ENCODE peak calls at places on chromosomes 4 and X, in nine cellular contexts. W is GM18507, Q is heart left ventricle, G is PC-9, D is SHP77, T is lung, I is stromal cell of bone marrow, R is lower leg skin, V is OCI-LY7. L is an unnamed sample.

GRCh38 chrX:139008185-139008584 is 296.7 kb upstream of the FGF13 start:
- DNase-seq in D (no peak), G (no peak), Q (no peak), R (no peak), V (no peak), W (no peak), T (no peak), I (no peak), L (no peak)

GRCh38 chrX:1502241-1502640 is 34.7 kb downstream of the P2RY8 start:
- DNase-seq in T (no peak), D (no peak), Q (no peak), R (no peak), I (no peak), W (no peak), G (no peak), V (peak), L (no peak)

GRCh38 chrX:131366387-131366786 is 77.3 kb upstream of the IGSF1 start:
- DNase-seq in I (peak), D (no peak), T (no peak), V (no peak), G (no peak), Q (no peak), R (no peak), W (no peak), L (no peak)

GRCh38 chr4:130511776-130512175 is 1415.8 kb downstream of the C4orf33 start:
- DNase-seq in D (no peak), Q (no peak), V (no peak), W (no peak), G (no peak), T (no peak), R (no peak), I (no peak), L (no peak)

GRCh38 chr4:165152527-165152926 is 39.9 kb upstream of the TMEM192 start:
- DNase-seq in V (no peak), W (no peak), D (no peak), T (no peak), I (peak), G (no peak), R (peak), Q (no peak), L (no peak)

GRCh38 chrX:20313889-20314288 is 47.2 kb upstream of the RPS6KA3 start:
- DNase-seq in R (no peak), T (no peak), Q (no peak), G (no peak), D (no peak), V (peak), W (no peak), I (no peak), L (no peak)

GRCh38 chr4:107794001-107794400 is 30.7 kb upstream of the SGMS2 start:
- DNase-seq in G (no peak), V (no peak), W (no peak), I (no peak), Q (no peak), D (no peak), R (no peak), T (no peak), L (no peak)

GRCh38 chr4:76251448-76252270 is at the start of gene FAM47E:
- DNase-seq in V (no peak), Q (peak), W (no peak), I (peak), T (peak), D (peak), R (no peak), G (peak), L (no peak)

GRCh38 chr4:6200011-6200921 is at the start of gene JAKMIP1:
- DNase-seq in I (no peak), R (no peak), V (peak), W (peak), D (peak), T (peak), Q (peak), G (no peak), L (no peak)

GRCh38 chr4:75841641-75842520 is 60.4 kb downstream of the PPEF2 start:
- DNase-seq in W (no peak), G (no peak), I (no peak), V (no peak), T (no peak), R (no peak), Q (no peak), D (no peak), L (no peak)

GRCh38 chr4:104205116-104205515 is 289.6 kb downstream of the CXXC4 start:
- DNase-seq in D (no peak), R (no peak), Q (no peak), V (no peak), G (no peak), T (no peak), W (no peak), I (no peak), L (no peak)

L was measured in astrocyte of the cerebellum.